ENCODE peak calls at places on chromosomes 2 and 18, in seven cellular contexts. X is HL-60, K is GM10248, B is thyroid gland, R is left lung, O is BJ, V is AG04450. J is an unnamed sample.

GRCh38 chr2:43832457-43832856 is 6.2 kb downstream of the ABCG5 start:
- DNase-seq in X (no peak), K (no peak), B (no peak), R (no peak), O (no peak), V (no peak), J (no peak)

GRCh38 chr18:50654211-50654610 is 94.3 kb downstream of the MAPK4 start:
- DNase-seq in X (no peak), K (no peak), B (no peak), R (no peak), O (no peak), V (no peak), J (no peak)

GRCh38 chr2:206511283-206511682 is 68.0 kb downstream of the ADAM23 start:
- DNase-seq in X (no peak), K (no peak), B (no peak), R (no peak), O (no peak), V (no peak), J (no peak)

GRCh38 chr2:3468296-3468988 is 50.9 kb downstream of the ADI1 start:
- DNase-seq in X (no peak), K (no peak), B (no peak), R (no peak), O (no peak), V (no peak), J (no peak)

GRCh38 chr18:63265322-63265721 is 54.2 kb downstream of the BCL2 start:
- DNase-seq in X (no peak), K (no peak), B (no peak), R (no peak), O (no peak), V (no peak), J (no peak)

GRCh38 chr18:29188760-29189159 is 1011.8 kb upstream of the CDH2 start:
- DNase-seq in X (no peak), K (no peak), B (no peak), R (no peak), O (no peak), V (no peak), J (no peak)

GRCh38 chr2:220835563-220835962 is 736.5 kb downstream of the EPHA4 start:
- DNase-seq in X (no peak), K (no peak), B (no peak), R (no peak), O (no peak), V (no peak), J (no peak)

GRCh38 chr2:111032721-111033532 is 87.8 kb upstream of the BCL2L11 start:
- DNase-seq in X (no peak), K (no peak), B (peak; percentile 41), R (no peak), O (no peak), V (no peak), J (no peak)

GRCh38 chr2:153145470-153145869 is 333.1 kb downstream of the RPRM start:
- DNase-seq in X (no peak), K (no peak), B (no peak), R (no peak), O (no peak), V (no peak), J (no peak)

GRCh38 chr2:26540977-26541376 is 63.1 kb upstream of the OTOF start:
- DNase-seq in X (no peak), K (no peak), B (no peak), R (no peak), O (no peak), V (no peak), J (no peak)

GRCh38 chr18:13725566-13726227 is 661 bp downstream of the FAM210A start:
- DNase-seq in X (no peak), K (peak; percentile 11), B (no peak), R (no peak), O (no peak), V (no peak), J (no peak)

GRCh38 chr18:398866-399637 is 101.4 kb downstream of the COLEC12 start:
- DNase-seq in X (no peak), K (no peak), B (no peak), R (no peak), O (no peak), V (no peak), J (no peak)

GRCh38 chr2:149885468-149885867 is 297.9 kb upstream of the MMADHC start:
- DNase-seq in X (no peak), K (no peak), B (peak; percentile 80), R (no peak), O (no peak), V (no peak), J (no peak)

GRCh38 chr2:212893216-212893615 is 258.2 kb downstream of the IKZF2 start:
- DNase-seq in X (no peak), K (no peak), B (no peak), R (no peak), O (no peak), V (no peak), J (no peak)

GRCh38 chr18:21820035-21820810 is 79.6 kb downstream of the MIB1 start:
- DNase-seq in X (peak; percentile 23), K (peak; percentile 17), B (no peak), R (no peak), O (no peak), V (no peak), J (peak; percentile 16)

GRCh38 chr2:17748745-17749144 is 4.9 kb downstream of the SMC6 start:
- DNase-seq in X (no peak), K (no peak), B (no peak), R (no peak), O (no peak), V (no peak), J (no peak)

GRCh38 chr2:177900091-177900490 is 172.5 kb downstream of the PDE11A start:
- DNase-seq in X (no peak), K (no peak), B (no peak), R (no peak), O (no peak), V (no peak), J (peak; percentile 7)

GRCh38 chr2:62524293-62524941 is 18.4 kb upstream of the TMEM17 start:
- DNase-seq in X (no peak), K (no peak), B (no peak), R (no peak), O (no peak), V (no peak), J (no peak)

GRCh38 chr2:157443795-157444642 is at the start of gene CYTIP:
- DNase-seq in X (peak; percentile 71), K (peak; percentile 38), B (peak; percentile 15), R (peak; percentile 62), O (no peak), V (no peak), J (no peak)

GRCh38 chr2:26568076-26568890 is 72.9 kb downstream of the CIB4 start:
- DNase-seq in X (no peak), K (no peak), B (no peak), R (no peak), O (no peak), V (no peak), J (no peak)

GRCh38 chr2:7891312-7891711 is 790.5 kb upstream of the ID2 start:
- DNase-seq in X (no peak), K (no peak), B (no peak), R (no peak), O (no peak), V (no peak), J (no peak)

GRCh38 chr18:23073996-23074606 is 61.2 kb upstream of the CABLES1 start:
- DNase-seq in X (no peak), K (no peak), B (no peak), R (no peak), O (no peak), V (no peak), J (no peak)

GRCh38 chr18:23072079-23072478 is 63.2 kb upstream of the CABLES1 start:
- DNase-seq in X (no peak), K (no peak), B (no peak), R (no peak), O (no peak), V (no peak), J (no peak)

DNA sequence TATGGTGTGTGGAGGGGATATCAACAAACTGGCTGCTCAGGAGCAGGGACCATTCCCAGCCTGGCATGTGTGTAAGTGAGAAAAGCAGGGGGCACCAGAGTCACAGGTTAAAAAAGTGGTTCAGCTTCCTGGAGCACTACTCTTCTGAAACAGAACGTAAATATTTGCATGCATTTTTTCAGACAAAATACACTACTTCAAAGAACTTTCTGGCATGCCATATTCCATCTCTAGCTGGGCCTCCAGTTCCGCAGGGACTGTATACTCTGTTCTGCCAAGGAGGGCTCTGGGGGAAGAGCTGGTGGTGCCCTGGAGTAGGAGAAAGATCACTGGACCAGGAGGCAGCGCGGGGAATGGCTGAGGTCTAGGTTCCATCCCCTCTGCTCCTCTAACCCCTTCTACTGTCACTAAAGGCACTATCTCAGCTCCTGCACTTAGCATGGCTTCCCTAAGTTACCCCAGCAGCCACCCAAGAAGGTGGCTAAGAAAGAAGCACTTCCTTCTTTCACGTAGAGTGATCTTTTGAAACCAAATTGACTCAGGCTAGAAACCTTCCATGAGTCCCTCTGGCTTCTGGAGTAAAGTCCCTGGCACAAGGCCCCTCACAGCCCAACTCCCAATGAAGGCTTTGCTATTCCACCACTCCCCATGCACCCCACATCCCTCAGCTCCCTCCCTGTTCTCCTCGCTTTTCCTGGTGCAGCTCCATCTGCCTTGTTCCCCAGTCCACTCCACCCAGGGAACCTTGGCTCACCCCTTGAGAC is 57.6 kb upstream of the CABLES1 start:
- DNase-seq in X (no peak), K (no peak), B (no peak), R (no peak), O (no peak), V (no peak), J (no peak)
- TF ChIP-seq CTCF in X (no peak), K (no peak), B (no peak), R (no peak), O (no peak), V (peak; percentile 7), J (no peak)

GRCh38 chr2:201795608-201796477 is 10.5 kb upstream of the CDK15 start:
- DNase-seq in X (no peak), K (peak; percentile 38), B (no peak), R (no peak), O (no peak), V (no peak), J (peak; percentile 65)
- TF ChIP-seq CTCF in X (peak; percentile 45), K (peak; percentile 43), B (peak; percentile 38), R (peak; percentile 54), O (peak; percentile 86), V (peak; percentile 88), J (peak; percentile 88)

GRCh38 chr2:134692461-134692860 is 26.3 kb downstream of the TMEM163 start:
- DNase-seq in X (no peak), K (no peak), B (no peak), R (no peak), O (no peak), V (no peak), J (no peak)
- TF ChIP-seq CTCF in X (peak; percentile 3), K (peak; percentile 32), B (no peak), R (no peak), O (no peak), V (no peak), J (no peak)

GRCh38 chr2:53856272-53856671 is 3.5 kb downstream of the GPR75 start:
- DNase-seq in X (no peak), K (no peak), B (no peak), R (no peak), O (no peak), V (no peak), J (no peak)

GRCh38 chr2:53863538-53864227 is 3.9 kb upstream of the GPR75 start:
- DNase-seq in X (no peak), K (no peak), B (no peak), R (no peak), O (no peak), V (no peak), J (no peak)

GRCh38 chr2:53861824-53862223 is 2.1 kb upstream of the GPR75 start:
- DNase-seq in X (no peak), K (no peak), B (no peak), R (no peak), O (no peak), V (no peak), J (no peak)

GRCh38 chr2:53854678-53855077 is 5.1 kb downstream of the GPR75 start:
- DNase-seq in X (no peak), K (no peak), B (no peak), R (no peak), O (no peak), V (no peak), J (no peak)

GRCh38 chr2:53859354-53860159 is at the start of gene GPR75:
- DNase-seq in X (no peak), K (no peak), B (peak; percentile 72), R (no peak), O (no peak), V (no peak), J (no peak)
- TF ChIP-seq CTCF in X (no peak), K (no peak), B (no peak), R (no peak), O (no peak), V (no peak), J (no peak)